ENCODE peak calls at places on chromosomes 1 and 21, in eight cellular contexts. One of them, this sample, is unnamed.

GRCh38 chr21:35211767-35212166 is 162.7 kb upstream of the RUNX1 start:
- DNase-seq in kidney glomerular epithelial cell: no peak
- DNase-seq in IMR-90: peak; percentile 76
- DNase-seq in activated CD8-positive, alpha-beta T cell treated with anti-CD3 and anti-CD28 coated beads, Interleukin-2, amount 10 ng/mL, durations not matched to agents 7 days and 5 days: no peak
- DNase-seq in lower leg skin: no peak
- DNase-seq in endodermal cell: no peak
- DNase-seq in globus pallidus: no peak
- DNase-seq in T-helper 1 cell: no peak
- DNase-seq in this sample: no peak

GRCh38 chr1:93437976-93438605 is 9.8 kb upstream of the FNBP1L start:
- DNase-seq in endodermal cell: no peak
- DNase-seq in IMR-90: peak; percentile 65
- DNase-seq in lower leg skin: no peak
- DNase-seq in kidney glomerular epithelial cell: peak; percentile 39
- DNase-seq in T-helper 1 cell: peak; percentile 21
- DNase-seq in globus pallidus: no peak
- DNase-seq in activated CD8-positive, alpha-beta T cell treated with anti-CD3 and anti-CD28 coated beads, Interleukin-2, amount 10 ng/mL, durations not matched to agents 7 days and 5 days: no peak
- DNase-seq in this sample: peak; percentile 55

GRCh38 chr1:113684153-113684541 is 75.1 kb downstream of the PHTF1 start:
- DNase-seq in activated CD8-positive, alpha-beta T cell treated with anti-CD3 and anti-CD28 coated beads, Interleukin-2, amount 10 ng/mL, durations not matched to agents 7 days and 5 days: no peak
- DNase-seq in T-helper 1 cell: no peak
- DNase-seq in endodermal cell: no peak
- DNase-seq in globus pallidus: no peak
- DNase-seq in lower leg skin: peak; percentile 90
- DNase-seq in IMR-90: peak; percentile 82
- DNase-seq in kidney glomerular epithelial cell: no peak
- DNase-seq in this sample: no peak

GRCh38 chr21:37531402-37532042 is 164.9 kb downstream of the DYRK1A start:
- DNase-seq in T-helper 1 cell: no peak
- DNase-seq in IMR-90: no peak
- DNase-seq in endodermal cell: no peak
- DNase-seq in globus pallidus: peak; percentile 20
- DNase-seq in kidney glomerular epithelial cell: no peak
- DNase-seq in lower leg skin: no peak
- DNase-seq in activated CD8-positive, alpha-beta T cell treated with anti-CD3 and anti-CD28 coated beads, Interleukin-2, amount 10 ng/mL, durations not matched to agents 7 days and 5 days: no peak
- DNase-seq in this sample: no peak

GRCh38 chr1:156709031-156709430 is 3.6 kb upstream of the CRABP2 start:
- DNase-seq in T-helper 1 cell: no peak
- DNase-seq in globus pallidus: no peak
- DNase-seq in IMR-90: no peak
- DNase-seq in lower leg skin: peak; percentile 72
- DNase-seq in endodermal cell: no peak
- DNase-seq in kidney glomerular epithelial cell: no peak
- DNase-seq in activated CD8-positive, alpha-beta T cell treated with anti-CD3 and anti-CD28 coated beads, Interleukin-2, amount 10 ng/mL, durations not matched to agents 7 days and 5 days: no peak
- DNase-seq in this sample: no peak

GRCh38 chr1:59434336-59434735 is 137.4 kb downstream of the FGGY start:
- DNase-seq in T-helper 1 cell: no peak
- DNase-seq in kidney glomerular epithelial cell: no peak
- DNase-seq in globus pallidus: no peak
- DNase-seq in endodermal cell: no peak
- DNase-seq in lower leg skin: no peak
- DNase-seq in IMR-90: no peak
- DNase-seq in activated CD8-positive, alpha-beta T cell treated with anti-CD3 and anti-CD28 coated beads, Interleukin-2, amount 10 ng/mL, durations not matched to agents 7 days and 5 days: no peak
- DNase-seq in this sample: no peak

GRCh38 chr1:21216835-21217811 is 40.4 kb upstream of the EIF4G3 start:
- DNase-seq in IMR-90: peak; percentile 39
- DNase-seq in kidney glomerular epithelial cell: no peak
- DNase-seq in lower leg skin: no peak
- DNase-seq in globus pallidus: no peak
- DNase-seq in activated CD8-positive, alpha-beta T cell treated with anti-CD3 and anti-CD28 coated beads, Interleukin-2, amount 10 ng/mL, durations not matched to agents 7 days and 5 days: peak; percentile 81
- DNase-seq in T-helper 1 cell: peak; percentile 57
- DNase-seq in endodermal cell: peak; percentile 90
- DNase-seq in this sample: peak; percentile 57

GRCh38 chr1:222829868-222830267 is 15.0 kb downstream of the DISP1 start:
- DNase-seq in kidney glomerular epithelial cell: no peak
- DNase-seq in lower leg skin: no peak
- DNase-seq in IMR-90: peak; percentile 82
- DNase-seq in endodermal cell: no peak
- DNase-seq in activated CD8-positive, alpha-beta T cell treated with anti-CD3 and anti-CD28 coated beads, Interleukin-2, amount 10 ng/mL, durations not matched to agents 7 days and 5 days: no peak
- DNase-seq in globus pallidus: peak; percentile 26
- DNase-seq in T-helper 1 cell: no peak
- DNase-seq in this sample: no peak

GRCh38 chr1:156489166-156489934 is 11.2 kb downstream of the MEF2D start:
- DNase-seq in activated CD8-positive, alpha-beta T cell treated with anti-CD3 and anti-CD28 coated beads, Interleukin-2, amount 10 ng/mL, durations not matched to agents 7 days and 5 days: peak; percentile 55
- DNase-seq in lower leg skin: no peak
- DNase-seq in IMR-90: peak; percentile 36
- DNase-seq in T-helper 1 cell: peak; percentile 42
- DNase-seq in globus pallidus: peak; percentile 77
- DNase-seq in endodermal cell: peak; percentile 77
- DNase-seq in kidney glomerular epithelial cell: no peak
- DNase-seq in this sample: peak; percentile 59

GRCh38 chr1:119453021-119453420 is 38.1 kb downstream of the HSD3B2 start:
- DNase-seq in kidney glomerular epithelial cell: peak; percentile 57
- DNase-seq in activated CD8-positive, alpha-beta T cell treated with anti-CD3 and anti-CD28 coated beads, Interleukin-2, amount 10 ng/mL, durations not matched to agents 7 days and 5 days: no peak
- DNase-seq in T-helper 1 cell: no peak
- DNase-seq in endodermal cell: peak; percentile 17
- DNase-seq in IMR-90: peak; percentile 10
- DNase-seq in globus pallidus: no peak
- DNase-seq in lower leg skin: no peak
- DNase-seq in this sample: peak; percentile 15

GRCh38 chr21:17467829-17468228 is 45.0 kb upstream of the CXADR start:
- DNase-seq in kidney glomerular epithelial cell: no peak
- DNase-seq in lower leg skin: no peak
- DNase-seq in activated CD8-positive, alpha-beta T cell treated with anti-CD3 and anti-CD28 coated beads, Interleukin-2, amount 10 ng/mL, durations not matched to agents 7 days and 5 days: no peak
- DNase-seq in endodermal cell: no peak
- DNase-seq in globus pallidus: no peak
- DNase-seq in IMR-90: peak; percentile 56
- DNase-seq in T-helper 1 cell: no peak
- DNase-seq in this sample: no peak

GRCh38 chr21:42997053-42997452 is 22.7 kb downstream of the PKNOX1 start:
- DNase-seq in lower leg skin: no peak
- DNase-seq in T-helper 1 cell: peak; percentile 18
- DNase-seq in activated CD8-positive, alpha-beta T cell treated with anti-CD3 and anti-CD28 coated beads, Interleukin-2, amount 10 ng/mL, durations not matched to agents 7 days and 5 days: no peak
- DNase-seq in kidney glomerular epithelial cell: peak; percentile 58
- DNase-seq in endodermal cell: no peak
- DNase-seq in globus pallidus: no peak
- DNase-seq in IMR-90: peak; percentile 99
- DNase-seq in this sample: no peak

GRCh38 chr1:167221126-167221803 is 579 bp downstream of the POU2F1 start:
- DNase-seq in endodermal cell: peak; percentile 83
- DNase-seq in T-helper 1 cell: no peak
- DNase-seq in IMR-90: no peak
- DNase-seq in lower leg skin: peak; percentile 88
- DNase-seq in activated CD8-positive, alpha-beta T cell treated with anti-CD3 and anti-CD28 coated beads, Interleukin-2, amount 10 ng/mL, durations not matched to agents 7 days and 5 days: no peak
- DNase-seq in globus pallidus: peak; percentile 30
- DNase-seq in kidney glomerular epithelial cell: no peak
- DNase-seq in this sample: no peak

GRCh38 chr1:181150273-181150672 is 61.8 kb downstream of the IER5 start:
- DNase-seq in T-helper 1 cell: no peak
- DNase-seq in globus pallidus: no peak
- DNase-seq in kidney glomerular epithelial cell: no peak
- DNase-seq in endodermal cell: no peak
- DNase-seq in IMR-90: no peak
- DNase-seq in activated CD8-positive, alpha-beta T cell treated with anti-CD3 and anti-CD28 coated beads, Interleukin-2, amount 10 ng/mL, durations not matched to agents 7 days and 5 days: no peak
- DNase-seq in lower leg skin: no peak
- DNase-seq in this sample: no peak

This sample was measured in Jurkat, Clone E6-1.